ENCODE peak calls at places on chromosomes 1 and 21, in six cellular contexts. One of them, this sample, is unnamed.

GRCh38 chr1:9714257-9714718 is 62.8 kb downstream of the PIK3CD start:
- DNase-seq in fibroblast of lung: no peak
- DNase-seq in CD8-positive, alpha-beta T cell: peak
- DNase-seq in EH: no peak
- DNase-seq in non-pigmented ciliary epithelial cell: no peak
- DNase-seq in fibroblast of the conjunctiva: no peak
- DNase-seq in this sample: no peak

GRCh38 chr21:32329776-32330175 is 31.1 kb downstream of the MRAP start:
- DNase-seq in fibroblast of lung: peak
- DNase-seq in fibroblast of the conjunctiva: no peak
- DNase-seq in CD8-positive, alpha-beta T cell: no peak
- DNase-seq in EH: peak
- DNase-seq in non-pigmented ciliary epithelial cell: no peak
- DNase-seq in this sample: no peak

GRCh38 chr1:10693497-10694273 is 102.8 kb downstream of the CASZ1 start:
- DNase-seq in fibroblast of lung: no peak
- DNase-seq in non-pigmented ciliary epithelial cell: no peak
- DNase-seq in EH: peak
- DNase-seq in CD8-positive, alpha-beta T cell: peak
- DNase-seq in fibroblast of the conjunctiva: no peak
- DNase-seq in this sample: no peak

GRCh38 chr1:196309386-196309785 is 298.9 kb downstream of the KCNT2 start:
- DNase-seq in EH: peak
- DNase-seq in CD8-positive, alpha-beta T cell: no peak
- DNase-seq in non-pigmented ciliary epithelial cell: no peak
- DNase-seq in fibroblast of the conjunctiva: peak
- DNase-seq in fibroblast of lung: peak
- DNase-seq in this sample: peak

GRCh38 chr1:221366495-221367095 is 375.3 kb downstream of the DUSP10 start:
- DNase-seq in non-pigmented ciliary epithelial cell: no peak
- DNase-seq in fibroblast of the conjunctiva: no peak
- DNase-seq in fibroblast of lung: no peak
- DNase-seq in CD8-positive, alpha-beta T cell: no peak
- DNase-seq in EH: no peak
- DNase-seq in this sample: no peak

GRCh38 chr1:32465541-32466002 is 700 bp downstream of the ZBTB8B start:
- DNase-seq in fibroblast of the conjunctiva: no peak
- DNase-seq in CD8-positive, alpha-beta T cell: no peak
- DNase-seq in EH: no peak
- DNase-seq in fibroblast of lung: no peak
- DNase-seq in non-pigmented ciliary epithelial cell: no peak
- DNase-seq in this sample: no peak

GRCh38 chr21:34630536-34631143 is 15.7 kb upstream of the RCAN1 start:
- DNase-seq in EH: peak
- DNase-seq in fibroblast of lung: peak
- DNase-seq in CD8-positive, alpha-beta T cell: no peak
- DNase-seq in non-pigmented ciliary epithelial cell: no peak
- DNase-seq in fibroblast of the conjunctiva: peak
- DNase-seq in this sample: peak

GRCh38 chr1:9275567-9276034 is 17.1 kb upstream of the SPSB1 start:
- DNase-seq in EH: peak
- DNase-seq in fibroblast of lung: peak
- DNase-seq in CD8-positive, alpha-beta T cell: peak
- DNase-seq in non-pigmented ciliary epithelial cell: no peak
- DNase-seq in fibroblast of the conjunctiva: no peak
- DNase-seq in this sample: no peak

GRCh38 chr21:39161064-39161463 is 22.2 kb downstream of the PSMG1 start:
- DNase-seq in CD8-positive, alpha-beta T cell: no peak
- DNase-seq in EH: no peak
- DNase-seq in fibroblast of the conjunctiva: no peak
- DNase-seq in fibroblast of lung: no peak
- DNase-seq in non-pigmented ciliary epithelial cell: no peak
- DNase-seq in this sample: no peak